ENCODE peak calls at places on chromosomes 16 and 17, in four cellular contexts. One of them, this sample, is unnamed. For H3K36me3, the result is how much of the 10 kb centered on the place peaks cover.

GRCh38 chr16:70611785-70612303 is 34.5 kb upstream of the IL34 start:
- DNase-seq in psoas muscle: no peak
- DNase-seq in GM23338: peak
- DNase-seq in IMR-90: no peak
- DNase-seq in this sample: no peak

GRCh38 chr16:629289-630023 is 1.3 kb upstream of the WFIKKN1 start:
- DNase-seq in psoas muscle: peak
- DNase-seq in GM23338: no peak
- DNase-seq in IMR-90: no peak
- DNase-seq in this sample: no peak

GRCh38 chr17:66468241-66469087 is 166.1 kb downstream of the PRKCA start:
- DNase-seq in psoas muscle: no peak
- DNase-seq in GM23338: peak
- DNase-seq in IMR-90: peak
- DNase-seq in this sample: no peak

GRCh38 chr16:69839798-69840409 is 77.8 kb downstream of the WWP2 start:
- DNase-seq in psoas muscle: peak
- DNase-seq in GM23338: no peak
- DNase-seq in IMR-90: no peak
- DNase-seq in this sample: no peak

GRCh38 chr16:66845791-66846221 is 1.6 kb downstream of the CA7 start:
- DNase-seq in psoas muscle: no peak
- DNase-seq in GM23338: no peak
- DNase-seq in IMR-90: no peak
- DNase-seq in this sample: no peak

GRCh38 chr17:74172700-74173099 is 30.8 kb upstream of the RPL38 start:
- DNase-seq in psoas muscle: no peak
- DNase-seq in GM23338: no peak
- DNase-seq in IMR-90: no peak
- DNase-seq in this sample: no peak

GRCh38 chr16:27439273-27440018 is 37.5 kb downstream of the IL21R start:
- DNase-seq in psoas muscle: no peak
- DNase-seq in GM23338: no peak
- DNase-seq in IMR-90: no peak
- DNase-seq in this sample: peak

GRCh38 chr17:42009170-42009569 is 8.1 kb downstream of the DNAJC7 start:
- DNase-seq in psoas muscle: no peak
- DNase-seq in GM23338: peak
- DNase-seq in IMR-90: no peak
- DNase-seq in this sample: no peak

GRCh38 chr16:73311857-73312723 is 264.2 kb upstream of the ZFHX3 start:
- DNase-seq in psoas muscle: no peak
- DNase-seq in GM23338: no peak
- DNase-seq in IMR-90: peak
- DNase-seq in this sample: no peak

GRCh38 chr16:73750639-73751038 is 546.0 kb upstream of the PSMD7 start:
- DNase-seq in psoas muscle: no peak
- DNase-seq in GM23338: no peak
- DNase-seq in IMR-90: no peak
- DNase-seq in this sample: no peak

GRCh38 chr16:11283820-11284248 is 2.7 kb upstream of the PRM1 start:
- DNase-seq in psoas muscle: no peak
- DNase-seq in GM23338: no peak
- DNase-seq in IMR-90: peak
- DNase-seq in this sample: no peak

GRCh38 chr17:3890082-3890892 is 2.6 kb downstream of the CAMKK1 start:
- DNase-seq in psoas muscle: peak
- DNase-seq in GM23338: no peak
- DNase-seq in IMR-90: peak
- DNase-seq in this sample: peak

GRCh38 chr17:56725144-56725543 is 108.6 kb downstream of the C17orf67 start:
- DNase-seq in psoas muscle: no peak
- DNase-seq in GM23338: no peak
- DNase-seq in IMR-90: no peak
- DNase-seq in this sample: no peak

GRCh38 chr17:50470451-50470850 is 1.8 kb upstream of the CHAD start:
- DNase-seq in psoas muscle: no peak
- DNase-seq in GM23338: no peak
- DNase-seq in IMR-90: no peak
- DNase-seq in this sample: no peak

GRCh38 chr16:66326995-66327513 is 39.4 kb upstream of the CDH5 start:
- DNase-seq in psoas muscle: no peak
- DNase-seq in GM23338: no peak
- DNase-seq in IMR-90: no peak
- DNase-seq in this sample: no peak

GRCh38 chr17:27630607-27631408 is at the start of gene LGALS9:
- DNase-seq in psoas muscle: no peak
- DNase-seq in GM23338: no peak
- DNase-seq in IMR-90: peak
- DNase-seq in this sample: no peak

GRCh38 chr16:13961099-13961811 is 41.3 kb downstream of the ERCC4 start:
- DNase-seq in psoas muscle: no peak
- DNase-seq in GM23338: no peak
- DNase-seq in IMR-90: peak
- DNase-seq in this sample: no peak

GRCh38 chr17:36862116-36862920 is 75.0 kb upstream of the LHX1 start:
- DNase-seq in psoas muscle: no peak
- DNase-seq in GM23338: no peak
- DNase-seq in IMR-90: no peak
- DNase-seq in this sample: no peak

GRCh38 chr17:27326051-27326450 is 32.1 kb downstream of the WSB1 start:
- DNase-seq in psoas muscle: no peak
- DNase-seq in GM23338: no peak
- DNase-seq in IMR-90: no peak
- DNase-seq in this sample: no peak

GRCh38 chr16:56339431-56340195 is 85.7 kb downstream of the AMFR start:
- DNase-seq in psoas muscle: no peak
- DNase-seq in GM23338: no peak
- DNase-seq in IMR-90: no peak
- DNase-seq in this sample: no peak

GRCh38 chr16:10205688-10206087 is 23.5 kb upstream of the GRIN2A start:
- DNase-seq in psoas muscle: no peak
- DNase-seq in GM23338: no peak
- DNase-seq in IMR-90: no peak
- DNase-seq in this sample: no peak

GRCh38 chr17:42519546-42520444 is 16.2 kb upstream of the NAGLU start:
- DNase-seq in psoas muscle: peak
- DNase-seq in GM23338: peak
- DNase-seq in IMR-90: peak
- DNase-seq in this sample: peak

GRCh38 chr16:1335996-1336395 is 2.6 kb downstream of the BAIAP3 start:
- DNase-seq in psoas muscle: no peak
- DNase-seq in GM23338: peak
- DNase-seq in IMR-90: no peak
- DNase-seq in this sample: no peak

GRCh38 chr16:47916266-47916665 is 239.5 kb downstream of the ABCC12 start:
- DNase-seq in psoas muscle: no peak
- DNase-seq in GM23338: no peak
- DNase-seq in IMR-90: peak
- DNase-seq in this sample: no peak

GRCh38 chr17:2406903-2407790 is 6.3 kb upstream of the MNT start:
- DNase-seq in psoas muscle: peak
- DNase-seq in GM23338: no peak
- DNase-seq in IMR-90: peak
- DNase-seq in this sample: peak

GRCh38 chr16:35631261-35631945 is 2172.0 kb downstream of the TP53TG3F start:
- DNase-seq in psoas muscle: no peak
- DNase-seq in GM23338: no peak
- DNase-seq in IMR-90: no peak
- DNase-seq in this sample: no peak

GRCh38 chr16:877242-878065 is 76.9 kb upstream of the GNG13 start:
- DNase-seq in psoas muscle: no peak
- DNase-seq in GM23338: no peak
- DNase-seq in IMR-90: no peak
- DNase-seq in this sample: no peak

GRCh38 chr17:46026045-46026814 is 27.2 kb downstream of the STH start:
- DNase-seq in psoas muscle: no peak
- DNase-seq in GM23338: peak
- DNase-seq in IMR-90: no peak
- DNase-seq in this sample: no peak

GRCh38 chr17:46025510-46025909 is 26.5 kb downstream of the STH start:
- DNase-seq in psoas muscle: no peak
- DNase-seq in GM23338: no peak
- DNase-seq in IMR-90: no peak
- DNase-seq in this sample: no peak

GRCh38 chr17:46025060-46025459 is 26.0 kb downstream of the STH start:
- DNase-seq in psoas muscle: no peak
- DNase-seq in GM23338: no peak
- DNase-seq in IMR-90: no peak
- DNase-seq in this sample: no peak

GRCh38 chr17:46024590-46024989 is 25.5 kb downstream of the STH start:
- DNase-seq in psoas muscle: no peak
- DNase-seq in GM23338: no peak
- DNase-seq in IMR-90: no peak
- DNase-seq in this sample: no peak

DNA sequence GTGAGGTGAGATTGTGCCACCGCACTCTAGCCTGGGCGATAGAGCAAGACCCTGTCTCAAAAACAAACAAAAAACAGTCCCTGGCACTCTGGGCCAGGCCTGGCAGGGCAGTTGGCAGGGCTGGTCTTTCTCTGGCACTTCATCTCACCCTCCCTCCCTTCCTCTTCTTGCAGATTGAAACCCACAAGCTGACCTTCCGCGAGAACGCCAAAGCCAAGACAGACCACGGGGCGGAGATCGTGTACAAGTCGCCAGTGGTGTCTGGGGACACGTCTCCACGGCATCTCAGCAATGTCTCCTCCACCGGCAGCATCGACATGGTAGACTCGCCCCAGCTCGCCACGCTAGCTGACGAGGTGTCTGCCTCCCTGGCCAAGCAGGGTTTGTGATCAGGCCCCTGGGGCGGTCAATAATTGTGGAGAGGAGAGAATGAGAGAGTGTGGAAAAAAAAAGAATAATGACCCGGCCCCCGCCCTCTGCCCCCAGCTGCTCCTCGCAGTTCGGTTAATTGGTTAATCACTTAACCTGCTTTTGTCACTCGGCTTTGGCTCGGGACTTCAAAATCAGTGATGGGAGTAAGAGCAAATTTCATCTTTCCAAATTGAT is 24.8 kb downstream of the STH start:
- DNase-seq in psoas muscle: no peak
- DNase-seq in GM23338: no peak
- DNase-seq in IMR-90: no peak
- DNase-seq in this sample: no peak
- H3K27ac ChIP-seq in psoas muscle: no peak
- H3K27ac ChIP-seq in GM23338: no peak
- H3K27ac ChIP-seq in IMR-90: no peak
- H3K27ac ChIP-seq in this sample: no peak

GRCh38 chr17:82941021-82942001 is 101.5 kb upstream of the ZNF750 start:
- DNase-seq in psoas muscle: peak
- DNase-seq in GM23338: no peak
- DNase-seq in IMR-90: no peak
- DNase-seq in this sample: peak

GRCh38 chr17:82940226-82941020 is 100.6 kb upstream of the ZNF750 start:
- DNase-seq in psoas muscle: peak
- DNase-seq in GM23338: no peak
- DNase-seq in IMR-90: no peak
- DNase-seq in this sample: peak

GRCh38 chr17:82943339-82943738 is 103.5 kb upstream of the ZNF750 start:
- DNase-seq in psoas muscle: peak
- DNase-seq in GM23338: no peak
- DNase-seq in IMR-90: no peak
- DNase-seq in this sample: no peak

GRCh38 chr17:82943751-82944150 is 103.9 kb upstream of the ZNF750 start:
- DNase-seq in psoas muscle: peak
- DNase-seq in GM23338: no peak
- DNase-seq in IMR-90: no peak
- DNase-seq in this sample: no peak

GRCh38 chr17:82942166-82943130 is 102.6 kb upstream of the ZNF750 start:
- DNase-seq in psoas muscle: peak
- DNase-seq in GM23338: no peak
- DNase-seq in IMR-90: no peak
- DNase-seq in this sample: no peak
- H3K36me3 ChIP-seq in psoas muscle: under half
- H3K36me3 ChIP-seq in GM23338: under half
- H3K36me3 ChIP-seq in IMR-90: under half
- H3K36me3 ChIP-seq in this sample: half or more

GRCh38 chr16:57513371-57514102 is 22.8 kb downstream of the CCDC102A start:
- DNase-seq in psoas muscle: peak
- DNase-seq in GM23338: no peak
- DNase-seq in IMR-90: no peak
- DNase-seq in this sample: no peak

GRCh38 chr16:57510016-57510871 is 24.0 kb upstream of the DOK4 start:
- DNase-seq in psoas muscle: peak
- DNase-seq in GM23338: no peak
- DNase-seq in IMR-90: no peak
- DNase-seq in this sample: no peak

GRCh38 chr16:57514371-57514770 is 22.0 kb downstream of the CCDC102A start:
- DNase-seq in psoas muscle: no peak
- DNase-seq in GM23338: no peak
- DNase-seq in IMR-90: no peak
- DNase-seq in this sample: no peak

GRCh38 chr16:57514891-57515600 is 21.3 kb downstream of the CCDC102A start:
- DNase-seq in psoas muscle: peak
- DNase-seq in GM23338: no peak
- DNase-seq in IMR-90: no peak
- DNase-seq in this sample: no peak

GRCh38 chr16:57512296-57513001 is 23.9 kb downstream of the CCDC102A start:
- DNase-seq in psoas muscle: peak
- DNase-seq in GM23338: no peak
- DNase-seq in IMR-90: no peak
- DNase-seq in this sample: no peak
- H3K27ac ChIP-seq in psoas muscle: no peak
- H3K27ac ChIP-seq in GM23338: no peak
- H3K27ac ChIP-seq in IMR-90: no peak
- H3K27ac ChIP-seq in this sample: no peak

GRCh38 chr16:24950275-24950674 is 64.9 kb downstream of the ARHGAP17 start:
- DNase-seq in psoas muscle: no peak
- DNase-seq in GM23338: no peak
- DNase-seq in IMR-90: peak
- DNase-seq in this sample: no peak

GRCh38 chr16:24953721-24954120 is 61.4 kb downstream of the ARHGAP17 start:
- DNase-seq in psoas muscle: no peak
- DNase-seq in GM23338: no peak
- DNase-seq in IMR-90: no peak
- DNase-seq in this sample: no peak

GRCh38 chr16:24955975-24956731 is 59.0 kb downstream of the ARHGAP17 start:
- DNase-seq in psoas muscle: no peak
- DNase-seq in GM23338: no peak
- DNase-seq in IMR-90: no peak
- DNase-seq in this sample: no peak

GRCh38 chr16:24957887-24958286 is 57.3 kb downstream of the ARHGAP17 start:
- DNase-seq in psoas muscle: no peak
- DNase-seq in GM23338: peak
- DNase-seq in IMR-90: no peak
- DNase-seq in this sample: no peak

DNA sequence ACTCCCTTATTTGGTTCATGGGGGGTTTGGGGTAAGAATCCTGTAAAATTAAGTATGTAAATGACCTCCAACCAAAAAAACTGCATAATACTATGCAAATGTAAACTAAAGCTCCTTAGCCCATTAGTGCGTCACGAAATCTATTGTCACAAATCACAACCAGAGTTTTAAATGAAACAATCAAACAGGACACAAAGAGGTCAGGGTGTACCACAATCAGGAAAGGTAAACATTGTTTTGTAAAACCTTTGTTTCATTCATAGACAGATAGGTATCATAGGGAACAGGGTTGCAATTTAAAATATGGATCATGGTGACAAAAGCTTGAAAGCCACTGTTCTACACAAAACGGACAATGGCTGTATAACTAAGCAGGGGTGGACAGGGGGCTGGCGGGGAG is 61.0 kb downstream of the ARHGAP17 start:
- DNase-seq in psoas muscle: no peak
- DNase-seq in GM23338: no peak
- DNase-seq in IMR-90: no peak
- DNase-seq in this sample: no peak
- H3K36me3 ChIP-seq in psoas muscle: under half
- H3K36me3 ChIP-seq in GM23338: under half
- H3K36me3 ChIP-seq in IMR-90: half or more
- H3K36me3 ChIP-seq in this sample: half or more

This sample was measured in ascending aorta.